ENCODE peak calls at places on chromosomes 6 and 20, in seven cellular contexts. G is H1, X is mesenchymal stem cell, F is IMR-90, V is H9, B is trophoblast cell, R is neuronal stem cell. I is an unnamed sample.

GRCh38 chr20:36784900-36785299 is 11.3 kb upstream of the DSN1 start:
- DNase-seq in G (no peak), X (no peak), F (peak), V (no peak), B (no peak), R (no peak), I (no peak)

GRCh38 chr20:14264869-14265268 is 72.5 kb downstream of the FLRT3 start:
- DNase-seq in G (no peak), X (peak), F (peak), V (no peak), B (no peak), R (no peak), I (peak)

GRCh38 chr6:107458687-107459282 is 579 bp downstream of the PDSS2 start:
- DNase-seq in G (no peak), X (peak), F (peak), V (peak), B (peak), R (no peak), I (peak)

GRCh38 chr6:90364846-90365401 is 68.3 kb upstream of the BACH2 start:
- DNase-seq in G (no peak), X (no peak), F (no peak), V (no peak), B (peak), R (no peak), I (no peak)

GRCh38 chr6:3835055-3835731 is 14.0 kb upstream of the FAM50B start:
- DNase-seq in G (no peak), X (no peak), F (no peak), V (no peak), B (no peak), R (no peak), I (peak)

GRCh38 chr6:154675602-154676088 is 57.6 kb upstream of the SCAF8 start:
- DNase-seq in G (peak), X (peak), F (peak), V (peak), B (peak), R (peak), I (peak)

GRCh38 chr6:142485256-142485655 is 183.4 kb downstream of the ADGRG6 start:
- DNase-seq in G (no peak), X (peak), F (peak), V (no peak), B (no peak), R (no peak), I (no peak)

GRCh38 chr20:58691773-58692578 is 624 bp upstream of the NPEPL1 start:
- DNase-seq in G (no peak), X (peak), F (no peak), V (peak), B (no peak), R (no peak), I (peak)

GRCh38 chr6:52976591-52977035 is 18.5 kb downstream of the GSTA4 start:
- DNase-seq in G (no peak), X (no peak), F (no peak), V (no peak), B (peak), R (no peak), I (peak)

GRCh38 chr20:58393299-58393698 is 4.3 kb downstream of the VAPB start:
- DNase-seq in G (no peak), X (peak), F (peak), V (no peak), B (no peak), R (no peak), I (no peak)

GRCh38 chr6:133644548-133644947 is 244.4 kb upstream of the TCF21 start:
- DNase-seq in G (no peak), X (peak), F (no peak), V (no peak), B (no peak), R (no peak), I (no peak)

GRCh38 chr6:133641111-133641510 is 247.8 kb upstream of the TCF21 start:
- DNase-seq in G (no peak), X (peak), F (no peak), V (no peak), B (no peak), R (no peak), I (no peak)

GRCh38 chr6:133648576-133648975 is 240.3 kb upstream of the TCF21 start:
- DNase-seq in G (no peak), X (no peak), F (peak), V (no peak), B (no peak), R (no peak), I (no peak)

GRCh38 chr6:133645000-133645619 is 243.8 kb upstream of the TCF21 start:
- DNase-seq in G (no peak), X (peak), F (peak), V (no peak), B (no peak), R (no peak), I (peak)

DNA sequence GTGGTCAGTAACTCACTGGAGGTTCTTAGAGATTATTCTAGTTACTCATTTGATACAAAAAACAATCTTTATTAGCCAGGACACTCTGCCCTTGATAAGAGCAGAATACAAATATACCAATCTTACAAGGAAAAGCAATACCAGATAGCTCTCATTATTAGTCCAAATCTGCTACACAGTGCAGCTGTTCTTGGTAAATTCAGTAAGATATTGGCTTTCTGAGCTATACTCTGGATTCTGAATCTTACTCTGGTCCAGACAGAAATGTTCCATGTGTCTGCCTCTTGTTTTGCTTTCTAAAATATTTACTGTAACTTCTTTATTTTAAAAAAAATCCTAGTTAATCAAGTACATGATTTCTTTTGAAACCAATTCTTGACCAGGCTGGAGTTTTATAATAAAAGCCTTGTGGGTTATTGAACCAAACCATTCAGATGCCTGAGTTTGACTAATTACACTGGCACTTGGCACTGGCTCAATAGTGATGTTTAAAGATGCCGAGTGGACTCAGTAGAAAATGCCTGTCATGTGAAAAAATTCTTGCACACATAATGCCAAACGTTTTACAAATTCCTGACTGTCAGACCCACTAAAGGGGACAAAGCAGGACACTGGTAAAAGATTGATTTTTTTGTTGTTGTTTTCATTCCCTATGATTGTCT is 242.8 kb upstream of the TCF21 start:
- DNase-seq in G (no peak), X (peak), F (peak), V (no peak), B (no peak), R (no peak), I (no peak)
- H3K18ac ChIP-seq in G (no peak), X (no peak), F (peak), V (no peak), B (no peak), R (no peak), I (no peak)

DNA sequence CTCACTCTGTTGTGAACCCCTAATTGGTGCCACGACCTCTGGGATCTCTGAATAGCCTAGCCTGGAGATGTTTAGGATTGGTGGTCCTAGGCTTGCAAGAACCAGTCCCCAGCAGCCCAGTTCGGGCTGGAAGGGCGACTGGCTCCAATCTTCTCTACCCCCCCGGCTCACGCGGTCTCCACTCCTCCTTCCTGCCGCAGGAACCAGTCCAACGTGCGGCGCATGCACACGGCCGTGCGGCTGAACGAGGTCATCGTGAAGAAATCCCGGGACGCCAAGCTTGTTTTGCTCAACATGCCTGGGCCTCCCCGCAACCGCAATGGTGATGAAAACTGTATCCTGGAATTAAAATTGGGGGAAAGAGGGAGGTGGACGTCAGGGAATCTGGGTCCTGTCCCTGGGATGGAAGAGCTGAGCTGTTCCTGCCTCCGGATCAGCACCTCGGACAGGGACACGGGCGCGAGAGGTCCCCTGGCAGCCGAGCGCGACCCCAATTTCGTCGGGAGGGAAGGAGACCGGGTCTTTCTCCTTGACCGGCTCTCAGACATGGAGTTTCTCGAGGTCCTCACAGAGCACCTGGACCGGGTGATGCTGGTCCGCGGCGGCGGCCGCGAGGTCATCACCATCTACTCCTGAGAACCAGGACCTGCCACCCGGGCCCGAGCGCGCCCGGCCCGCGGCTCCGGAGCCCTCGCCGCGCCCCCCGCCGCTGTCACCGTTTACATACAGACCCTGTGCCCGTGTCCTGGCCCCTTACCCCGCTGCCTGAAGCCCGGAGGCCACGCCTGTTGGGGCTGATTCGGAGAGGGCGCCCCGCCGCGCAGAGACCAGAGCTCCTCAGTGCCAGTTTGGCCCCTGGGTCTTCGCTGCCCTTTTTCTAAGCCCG is 28.2 kb downstream of the SLC12A5 start:
- DNase-seq in G (no peak), X (peak), F (peak), V (peak), B (no peak), R (peak), I (peak)
- H3K18ac ChIP-seq in G (no peak), X (no peak), F (no peak), V (no peak), B (no peak), R (peak), I (no peak)

GRCh38 chr6:80249897-80250296 is 143.4 kb downstream of the BCKDHB start:
- DNase-seq in G (no peak), X (no peak), F (no peak), V (no peak), B (no peak), R (no peak), I (no peak)
- H3K18ac ChIP-seq in G (no peak), X (no peak), F (no peak), V (no peak), B (no peak), R (no peak), I (no peak)

GRCh38 chr6:132482595-132482994 is 30.3 kb downstream of the STX7 start:
- DNase-seq in G (no peak), X (no peak), F (no peak), V (no peak), B (no peak), R (no peak), I (no peak)
- H3K18ac ChIP-seq in G (no peak), X (no peak), F (no peak), V (no peak), B (no peak), R (no peak), I (no peak)